ENCODE peak calls at places on chromosomes 12 and 14, in five cellular contexts. M is NT2/D1, F is H1, V is K562, R is HepG2. I is an unnamed sample.

GRCh38 chr12:82225871-82226270 is 132.3 kb downstream of the CCDC59 start:
- DNase-seq in F (no peak), M (no peak), V (no peak), R (no peak), I (no peak)

GRCh38 chr12:97075583-97076268 is 168.7 kb downstream of the NEDD1 start:
- DNase-seq in F (no peak), M (no peak), V (no peak), R (no peak), I (no peak)

GRCh38 chr12:88339966-88340365 is 197.9 kb downstream of the TMTC3 start:
- DNase-seq in F (no peak), M (no peak), R (no peak), V (no peak), I (no peak)

GRCh38 chr12:20549115-20549719 is 145.9 kb upstream of the SLCO1C1 start:
- DNase-seq in F (no peak), V (no peak), R (peak; percentile 4), M (peak; percentile 66), I (peak; percentile 34)

GRCh38 chr12:111841236-111841749 is 735 bp upstream of the MAPKAPK5 start:
- DNase-seq in M (no peak), V (no peak), R (no peak), F (no peak), I (no peak)

GRCh38 chr12:108985750-108986149 is 35.1 kb downstream of the SVOP start:
- DNase-seq in F (no peak), M (no peak), R (no peak), V (no peak), I (no peak)

GRCh38 chr14:65239143-65239672 is 136.9 kb upstream of the MAX start:
- DNase-seq in R (peak; percentile 61), M (no peak), F (no peak), V (no peak), I (no peak)

GRCh38 chr14:104820669-104821228 is 19.8 kb downstream of the ZBTB42 start:
- DNase-seq in R (peak; percentile 81), F (peak; percentile 63), V (peak; percentile 18), M (no peak), I (no peak)

GRCh38 chr12:79993106-79993862 is 58.4 kb upstream of the PPP1R12A start:
- DNase-seq in F (no peak), M (no peak), V (no peak), R (no peak), I (no peak)

GRCh38 chr12:12010277-12011031 is 60.3 kb upstream of the BCL2L14 start:
- DNase-seq in M (no peak), V (no peak), R (no peak), F (no peak), I (no peak)

GRCh38 chr12:2691001-2691339 is 103.8 kb upstream of the FKBP4 start:
- DNase-seq in R (no peak), M (peak; percentile 54), V (no peak), F (no peak), I (no peak)

GRCh38 chr12:70989232-70989631 is 68.7 kb upstream of the PTPRR start:
- DNase-seq in R (no peak), M (no peak), V (no peak), F (no peak), I (no peak)

GRCh38 chr12:116130431-116130830 is 147.1 kb downstream of the MED13L start:
- DNase-seq in R (no peak), F (no peak), M (no peak), V (no peak), I (no peak)

GRCh38 chr12:68420225-68421008 is 88.3 kb upstream of the MDM1 start:
- DNase-seq in F (no peak), M (no peak), R (no peak), V (no peak), I (no peak)

GRCh38 chr14:102196436-102197230 is 56.9 kb downstream of the WDR20 start:
- DNase-seq in F (no peak), V (no peak), R (no peak), M (no peak), I (no peak)

GRCh38 chr12:4107436-4107878 is 166.1 kb upstream of the CCND2 start:
- DNase-seq in R (peak; percentile 55), F (peak; percentile 53), V (peak; percentile 65), M (peak; percentile 82), I (peak; percentile 26)

GRCh38 chr12:49335118-49335954 is 1.7 kb downstream of the C1QL4 start:
- DNase-seq in V (no peak), F (no peak), M (no peak), R (no peak), I (no peak)

GRCh38 chr14:63632932-63633514 is 8.6 kb downstream of the WDR89 start:
- DNase-seq in M (no peak), R (peak; percentile 9), F (no peak), V (no peak), I (peak; percentile 7)

GRCh38 chr12:41013921-41014642 is 174.0 kb upstream of the PDZRN4 start:
- DNase-seq in M (no peak), V (no peak), F (no peak), R (no peak), I (no peak)

GRCh38 chr12:24431872-24432271 is 482.4 kb upstream of the SOX5 start:
- DNase-seq in R (no peak), M (no peak), F (no peak), V (no peak), I (no peak)

GRCh38 chr12:27549231-27549800 is 25.3 kb downstream of the PPFIBP1 start:
- DNase-seq in V (no peak), R (peak; percentile 52), M (no peak), F (no peak), I (peak; percentile 59)

GRCh38 chr14:96519970-96520369 is 17.8 kb downstream of the PAPOLA start:
- DNase-seq in M (no peak), V (no peak), F (no peak), R (no peak), I (no peak)

GRCh38 chr12:102917026-102917787 is at the start of gene PAH:
- DNase-seq in R (peak; percentile 91), M (peak; percentile 28), V (peak; percentile 27), F (peak; percentile 79), I (no peak)

GRCh38 chr12:65876898-65877721 is 52.8 kb downstream of the HMGA2 start:
- DNase-seq in R (peak; percentile 49), M (no peak), V (no peak), F (no peak), I (no peak)

GRCh38 chr14:98754343-98755025 is 517.5 kb downstream of the BCL11B start:
- DNase-seq in V (no peak), M (no peak), F (peak; percentile 6), R (no peak), I (no peak)

GRCh38 chr14:67773844-67774377 is 42.5 kb downstream of the ZFYVE26 start:
- DNase-seq in F (no peak), M (no peak), R (no peak), V (no peak), I (no peak)

GRCh38 chr14:105889666-105890473 is 363.5 kb downstream of the TMEM121 start:
- DNase-seq in F (no peak), R (no peak), M (no peak), V (peak; percentile 2), I (no peak)

GRCh38 chr14:44989497-44990440 is 27.8 kb downstream of the TOGARAM1 start:
- DNase-seq in M (no peak), V (no peak), R (no peak), F (no peak), I (no peak)

GRCh38 chr12:1853716-1854115 is 33.4 kb downstream of the LRTM2 start:
- DNase-seq in M (no peak), V (no peak), F (no peak), R (no peak), I (no peak)

GRCh38 chr12:53551889-53552291 is 44.6 kb upstream of the NPFF start:
- DNase-seq in V (no peak), M (no peak), F (no peak), R (no peak), I (no peak)

GRCh38 chr12:54984602-54985376 is at the start of gene TESPA1:
- DNase-seq in M (no peak), F (no peak), V (no peak), R (no peak), I (no peak)

GRCh38 chr14:57512221-57512620 is 18.6 kb upstream of the CCDC198 start:
- DNase-seq in V (no peak), M (no peak), F (no peak), R (no peak), I (no peak)

GRCh38 chr12:38919191-38919590 is 13.8 kb upstream of the CPNE8 start:
- DNase-seq in R (no peak), M (no peak), V (no peak), F (no peak), I (no peak)

GRCh38 chr12:69330475-69331473 is 17.4 kb upstream of the LYZ start:
- DNase-seq in F (peak; percentile 58), M (peak; percentile 25), V (peak; percentile 48), R (no peak), I (no peak)

GRCh38 chr14:103334644-103335603 is 887 bp downstream of the EIF5 start:
- DNase-seq in R (peak; percentile 64), F (no peak), M (no peak), V (peak; percentile 72), I (no peak)
- TF ChIP-seq YY1 in R (peak; percentile 36), F (no peak), M (no peak), V (peak; percentile 6), I (no peak)

GRCh38 chr14:86790408-86791364 is 1202.3 kb downstream of the GALC start:
- DNase-seq in M (no peak), V (no peak), F (no peak), R (peak; percentile 42), I (no peak)

GRCh38 chr14:86782092-86782580 is 1210.8 kb downstream of the GALC start:
- DNase-seq in R (no peak), F (no peak), V (no peak), M (no peak), I (no peak)

GRCh38 chr14:86788229-86788628 is 1204.8 kb downstream of the GALC start:
- DNase-seq in M (no peak), F (no peak), V (no peak), R (no peak), I (no peak)

GRCh38 chr14:86787782-86788181 is 1205.2 kb downstream of the GALC start:
- DNase-seq in R (no peak), M (no peak), V (no peak), F (no peak), I (no peak)
- TF ChIP-seq YY1 in R (no peak), M (no peak), V (no peak), F (no peak), I (no peak)

DNA sequence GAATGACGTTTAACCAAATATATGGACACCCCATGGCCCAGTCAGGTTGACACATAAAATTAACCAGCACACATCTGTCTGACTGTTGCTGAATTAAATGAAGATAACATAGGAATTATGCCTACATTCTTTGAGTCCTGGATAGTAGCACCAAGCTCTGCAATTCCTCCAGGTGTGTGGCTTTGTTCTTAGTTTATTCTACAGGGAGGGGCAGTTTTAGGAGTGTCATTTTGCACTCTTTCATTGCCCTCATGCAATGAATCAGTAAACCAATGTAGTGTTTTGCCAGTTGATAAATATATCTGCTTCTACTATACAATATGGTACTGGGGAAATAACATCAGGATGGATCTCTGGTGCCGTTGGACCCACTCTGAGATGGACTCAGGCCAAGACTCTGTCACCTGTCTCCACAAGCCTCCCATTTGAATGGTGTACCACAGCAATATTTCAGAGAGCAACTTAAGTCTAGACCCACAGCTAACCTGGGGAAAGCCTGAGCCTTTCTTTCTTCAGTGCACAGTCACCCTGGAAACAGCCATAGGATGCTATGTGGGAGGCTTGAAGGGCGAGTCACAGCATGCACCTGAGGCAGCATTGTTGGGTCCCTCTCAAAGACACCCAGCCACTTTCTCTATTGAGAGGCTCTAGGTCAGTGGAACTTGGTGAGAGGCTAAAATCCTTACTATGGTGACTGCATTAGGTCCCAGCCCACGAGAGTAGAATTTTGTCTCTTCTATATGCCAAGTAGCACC is 73.2 kb downstream of the ANO4 start:
- DNase-seq in F (no peak), M (peak; percentile 6), V (no peak), R (no peak), I (no peak)
- TF ChIP-seq YY1 in F (no peak), M (no peak), V (no peak), R (no peak), I (no peak)

GRCh38 chr12:6361834-6362233 is 13.5 kb downstream of the SCNN1A start:
- DNase-seq in M (no peak), F (no peak), V (no peak), R (no peak), I (no peak)
- TF ChIP-seq YY1 in M (no peak), F (no peak), V (no peak), R (no peak), I (no peak)

I was measured in HCT116.